ENCODE peak calls at places on chromosomes 16 and 17, in four cellular contexts. D is cardiac muscle cell; Q is nephron progenitor cell; E is activated CD8-positive, alpha-beta T cell treated with anti-CD3 and anti-CD28 coated beads for 36 hours. X is an unnamed sample.

GRCh38 chr16:72112452-72112792 is 18.8 kb downstream of the DHX38 start:
- DNase-seq in D (no peak), Q (no peak), E (no peak), X (no peak)

GRCh38 chr17:38851434-38851833 is 2.1 kb downstream of the RPL23 start:
- DNase-seq in D (no peak), Q (no peak), E (no peak), X (no peak)

GRCh38 chr17:80795737-80796136 is 195.9 kb upstream of the CHMP6 start:
- DNase-seq in D (peak), Q (no peak), E (no peak), X (no peak)

GRCh38 chr16:66701516-66701915 is 5.0 kb upstream of the CMTM4 start:
- DNase-seq in D (no peak), Q (no peak), E (no peak), X (no peak)

GRCh38 chr17:40511136-40511535 is 9.7 kb upstream of the TNS4 start:
- DNase-seq in D (no peak), Q (no peak), E (no peak), X (no peak)

GRCh38 chr16:61936522-61936921 is 99.7 kb downstream of the CDH8 start:
- DNase-seq in D (peak), Q (peak), E (no peak), X (no peak)

GRCh38 chr17:76623271-76624146 is 20.0 kb downstream of the ST6GALNAC1 start:
- DNase-seq in D (peak), Q (peak), E (peak), X (peak)

GRCh38 chr16:24198807-24199533 is 57.2 kb upstream of the CACNG3 start:
- DNase-seq in D (peak), Q (no peak), E (no peak), X (no peak)

GRCh38 chr17:700504-701094 is 14.0 kb downstream of the VPS53 start:
- DNase-seq in D (peak), Q (no peak), E (no peak), X (no peak)

GRCh38 chr16:2483160-2483559 is 8.2 kb downstream of the TBC1D24 start:
- DNase-seq in D (no peak), Q (no peak), E (no peak), X (no peak)

GRCh38 chr17:55059724-55060123 is 91.2 kb downstream of the STXBP4 start:
- DNase-seq in D (no peak), Q (no peak), E (no peak), X (no peak)

GRCh38 chr16:85910073-85910853 is 11.3 kb downstream of the IRF8 start:
- DNase-seq in D (no peak), Q (no peak), E (no peak), X (no peak)

GRCh38 chr17:30956764-30957374 is 14.0 kb upstream of the RNF135 start:
- DNase-seq in D (peak), Q (no peak), E (no peak), X (no peak)

GRCh38 chr17:7042507-7043194 is 1.2 kb downstream of the SLC16A11 start:
- DNase-seq in D (no peak), Q (peak), E (peak), X (no peak)

GRCh38 chr17:290121-290521 is 62.5 kb downstream of the RPH3AL start:
- DNase-seq in D (no peak), Q (no peak), E (no peak), X (no peak)

GRCh38 chr17:68601565-68602266 is 549 bp upstream of the FAM20A start:
- DNase-seq in D (no peak), Q (no peak), E (no peak), X (no peak)

GRCh38 chr16:84087461-84088151 is 29.1 kb downstream of the MBTPS1 start:
- DNase-seq in D (no peak), Q (no peak), E (no peak), X (no peak)

GRCh38 chr17:48153711-48154642 is 46.4 kb downstream of the SNX11 start:
- DNase-seq in D (peak), Q (peak), E (peak), X (peak)

GRCh38 chr17:70863436-70864248 is 694.3 kb downstream of the KCNJ2 start:
- DNase-seq in D (no peak), Q (no peak), E (no peak), X (no peak)

DNA sequence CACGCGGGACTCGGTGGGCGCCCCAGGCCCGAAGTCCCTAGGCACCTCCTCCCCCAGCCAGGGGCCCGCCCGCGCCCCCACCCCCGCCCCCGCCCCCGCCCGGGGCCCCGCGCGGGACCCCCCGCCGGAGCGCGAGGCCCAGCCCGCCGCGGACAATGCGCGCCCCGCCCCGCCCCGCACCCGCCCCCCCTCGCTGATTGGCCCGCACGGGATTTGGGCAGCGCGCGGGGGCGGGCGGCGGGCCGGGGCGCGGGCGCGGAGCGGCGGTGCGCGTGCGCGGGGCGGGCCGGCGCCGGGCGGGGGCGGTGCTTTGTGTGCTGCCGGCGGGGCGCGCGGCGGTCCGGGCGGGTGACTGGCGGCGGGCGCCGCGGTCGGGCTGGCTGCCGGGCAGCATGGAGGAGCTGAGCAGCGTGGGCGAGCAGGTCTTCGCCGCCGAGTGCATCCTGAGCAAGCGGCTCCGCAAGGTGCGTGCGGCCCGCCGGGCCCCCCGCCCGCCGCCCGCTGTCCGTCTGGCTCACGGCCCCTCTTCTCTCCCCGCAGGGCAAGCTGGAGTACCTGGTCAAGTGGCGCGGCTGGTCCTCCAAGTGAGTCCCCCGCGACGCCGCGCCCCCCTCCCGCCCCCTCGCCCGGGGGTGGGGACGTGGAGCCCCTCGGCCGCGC is at the start of gene CBX2:
- DNase-seq in D (peak), Q (peak), E (peak), X (peak)
- TF ChIP-seq CTCF in D (no peak), Q (no peak), E (no peak), X (no peak)

GRCh38 chr16:70679653-70680494 is 6.0 kb downstream of the MTSS2 start:
- DNase-seq in D (peak), Q (peak), E (no peak), X (no peak)
- TF ChIP-seq CTCF in D (peak), Q (peak), E (peak), X (no peak)

DNA sequence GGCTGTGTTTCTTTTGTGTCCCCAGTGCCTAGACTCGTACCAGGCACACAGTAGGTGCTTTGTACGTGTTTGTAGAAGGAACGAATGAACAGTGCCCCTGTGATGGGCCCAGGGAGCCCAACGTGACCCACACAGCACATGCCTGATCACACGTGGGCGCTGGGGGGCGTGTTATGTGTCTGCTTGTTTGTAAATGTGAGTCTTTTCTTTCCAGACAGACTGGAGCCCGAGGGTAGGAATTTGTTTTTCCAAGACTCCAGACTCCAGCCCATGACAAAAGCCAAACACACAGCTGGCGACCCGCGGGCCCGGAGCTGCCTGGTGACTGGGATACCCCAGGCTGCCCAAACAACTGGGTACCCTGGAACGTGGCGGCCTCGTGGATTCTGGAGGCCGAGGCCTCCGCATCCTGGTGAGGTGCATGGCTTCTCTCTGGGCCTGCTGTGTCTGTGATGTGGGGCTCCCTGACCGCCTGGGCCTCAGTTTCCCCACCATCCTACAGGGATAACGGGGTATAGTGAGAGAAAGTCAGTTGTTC is 14.9 kb upstream of the CBFA2T3 start:
- DNase-seq in D (no peak), Q (no peak), E (no peak), X (no peak)
- TF ChIP-seq CTCF in D (no peak), Q (no peak), E (no peak), X (no peak)

GRCh38 chr16:54059319-54059718 is 227.3 kb downstream of the IRX3 start:
- DNase-seq in D (no peak), Q (no peak), E (no peak), X (no peak)

GRCh38 chr16:54061454-54061853 is 225.1 kb downstream of the IRX3 start:
- DNase-seq in D (no peak), Q (no peak), E (no peak), X (no peak)

GRCh38 chr16:54063374-54063773 is 223.2 kb downstream of the IRX3 start:
- DNase-seq in D (no peak), Q (no peak), E (no peak), X (no peak)

GRCh38 chr16:54060599-54061355 is 225.8 kb downstream of the IRX3 start:
- DNase-seq in D (no peak), Q (no peak), E (no peak), X (no peak)

DNA sequence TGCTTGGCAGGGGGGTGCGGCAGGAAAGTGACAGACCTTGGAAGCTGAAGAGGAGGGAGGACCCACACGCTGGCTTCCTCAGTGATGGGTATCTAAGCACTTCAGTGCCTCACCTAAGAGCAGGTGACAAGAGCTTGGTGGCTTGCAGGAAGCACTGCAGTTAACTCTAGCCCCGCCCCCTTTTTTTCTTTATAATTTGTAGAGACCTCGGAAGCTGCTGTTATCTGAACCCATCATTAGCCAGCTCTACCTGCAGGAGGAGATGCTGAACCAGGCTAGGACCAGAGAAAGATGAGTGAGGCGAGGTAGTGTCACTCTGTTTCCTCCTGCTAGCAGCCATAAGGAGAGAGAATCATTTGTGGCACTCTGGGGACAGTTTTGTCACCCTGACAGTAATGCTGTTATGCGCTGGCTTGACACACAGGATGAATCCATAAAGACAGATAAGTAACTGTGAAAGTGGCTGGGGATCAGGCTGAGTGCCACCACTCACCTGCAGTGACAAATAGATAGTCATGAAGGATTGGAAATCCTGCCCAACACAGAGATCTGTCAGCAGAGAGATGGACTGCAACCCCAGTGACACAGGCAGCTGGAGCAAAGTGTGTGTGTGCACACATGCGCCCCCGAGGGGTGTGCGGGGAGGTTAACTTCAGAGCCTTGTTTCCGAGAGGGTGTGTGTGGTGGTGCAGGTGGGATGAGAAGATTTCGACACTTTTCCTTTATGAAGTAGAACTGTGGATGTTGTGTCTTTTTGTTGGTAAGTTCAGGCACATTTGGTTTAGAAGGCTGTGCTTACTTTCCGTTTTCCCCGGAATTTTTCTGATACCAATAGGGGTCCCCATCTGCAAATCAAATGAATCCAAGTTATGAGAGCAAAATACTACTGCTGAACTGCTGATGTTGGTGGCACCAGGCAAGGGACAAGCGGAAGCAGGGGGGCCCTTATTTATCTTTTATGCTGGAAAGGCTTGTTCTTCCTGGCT is 223.9 kb downstream of the IRX3 start:
- DNase-seq in D (no peak), Q (no peak), E (no peak), X (peak)
- TF ChIP-seq CTCF in D (peak), Q (no peak), E (no peak), X (no peak)

GRCh38 chr17:81927653-81928496 is at the start of gene MAFG:
- DNase-seq in D (peak), Q (peak), E (peak), X (peak)
- TF ChIP-seq CTCF in D (peak), Q (peak), E (peak), X (peak)

GRCh38 chr17:19714542-19715411 is 1.6 kb downstream of the SLC47A2 start:
- DNase-seq in D (no peak), Q (no peak), E (no peak), X (no peak)
- TF ChIP-seq CTCF in D (no peak), Q (no peak), E (no peak), X (no peak)